ENCODE peak calls at places on chromosomes 11 and 22, in seven cellular contexts. One of them, this sample, is unnamed.
A peak's percentile ranks its signal among the peaks of the same experiment; 100 is the strongest.

GRCh38 chr11:38791346-38791961 is 2193.4 kb upstream of the RAG2 start:
- DNase-seq in A172: peak; percentile 73
- DNase-seq in HepG2: peak; percentile 54
- DNase-seq in left ventricle myocardium superior: no peak
- DNase-seq in effector CD8-positive, alpha-beta T cell: no peak
- DNase-seq in BE2C: peak; percentile 51
- DNase-seq in putamen: peak; percentile 32
- DNase-seq in this sample: peak; percentile 10

GRCh38 chr11:6674198-6674597 is 8.9 kb downstream of the MRPL17 start:
- DNase-seq in BE2C: no peak
- DNase-seq in A172: no peak
- DNase-seq in putamen: no peak
- DNase-seq in HepG2: no peak
- DNase-seq in left ventricle myocardium superior: no peak
- DNase-seq in effector CD8-positive, alpha-beta T cell: no peak
- DNase-seq in this sample: no peak

GRCh38 chr11:122803306-122803705 is 35.0 kb upstream of the CRTAM start:
- DNase-seq in effector CD8-positive, alpha-beta T cell: no peak
- DNase-seq in A172: peak; percentile 34
- DNase-seq in left ventricle myocardium superior: no peak
- DNase-seq in putamen: no peak
- DNase-seq in HepG2: no peak
- DNase-seq in BE2C: no peak
- DNase-seq in this sample: peak; percentile 68

GRCh38 chr11:19605500-19606371 is 106.9 kb upstream of the NAV2 start:
- DNase-seq in left ventricle myocardium superior: no peak
- DNase-seq in putamen: no peak
- DNase-seq in A172: no peak
- DNase-seq in BE2C: peak; percentile 10
- DNase-seq in effector CD8-positive, alpha-beta T cell: no peak
- DNase-seq in HepG2: no peak
- DNase-seq in this sample: no peak

GRCh38 chr11:58059011-58059358 is 28.2 kb downstream of the OR6Q1 start:
- DNase-seq in A172: peak; percentile 83
- DNase-seq in BE2C: no peak
- DNase-seq in left ventricle myocardium superior: no peak
- DNase-seq in putamen: no peak
- DNase-seq in HepG2: peak; percentile 82
- DNase-seq in effector CD8-positive, alpha-beta T cell: no peak
- DNase-seq in this sample: peak; percentile 41

GRCh38 chr11:61578819-61579218 is 2.1 kb downstream of the SYT7 start:
- DNase-seq in putamen: no peak
- DNase-seq in A172: no peak
- DNase-seq in effector CD8-positive, alpha-beta T cell: no peak
- DNase-seq in BE2C: no peak
- DNase-seq in HepG2: no peak
- DNase-seq in left ventricle myocardium superior: no peak
- DNase-seq in this sample: no peak

GRCh38 chr22:43044402-43044801 is 29.5 kb upstream of the PACSIN2 start:
- DNase-seq in putamen: no peak
- DNase-seq in left ventricle myocardium superior: no peak
- DNase-seq in BE2C: no peak
- DNase-seq in HepG2: no peak
- DNase-seq in effector CD8-positive, alpha-beta T cell: no peak
- DNase-seq in A172: no peak
- DNase-seq in this sample: no peak

GRCh38 chr11:71563401-71563800 is 2.0 kb upstream of the KRTAP5-10 start:
- DNase-seq in A172: peak; percentile 82
- DNase-seq in HepG2: peak; percentile 58
- DNase-seq in effector CD8-positive, alpha-beta T cell: no peak
- DNase-seq in BE2C: peak; percentile 53
- DNase-seq in putamen: no peak
- DNase-seq in left ventricle myocardium superior: no peak
- DNase-seq in this sample: no peak

GRCh38 chr11:15189646-15190365 is 75.1 kb downstream of the INSC start:
- DNase-seq in putamen: no peak
- DNase-seq in BE2C: no peak
- DNase-seq in HepG2: no peak
- DNase-seq in left ventricle myocardium superior: no peak
- DNase-seq in effector CD8-positive, alpha-beta T cell: no peak
- DNase-seq in A172: no peak
- DNase-seq in this sample: no peak

GRCh38 chr11:31487848-31488247 is 21.6 kb downstream of the IMMP1L start:
- DNase-seq in A172: peak; percentile 22
- DNase-seq in putamen: peak; percentile 19
- DNase-seq in left ventricle myocardium superior: no peak
- DNase-seq in effector CD8-positive, alpha-beta T cell: no peak
- DNase-seq in BE2C: peak; percentile 14
- DNase-seq in HepG2: peak; percentile 53
- DNase-seq in this sample: peak; percentile 16

GRCh38 chr22:21982338-21982965 is at the start of gene TOP3B:
- DNase-seq in BE2C: peak; percentile 86
- DNase-seq in putamen: peak; percentile 77
- DNase-seq in HepG2: peak; percentile 52
- DNase-seq in left ventricle myocardium superior: peak; percentile 90
- DNase-seq in effector CD8-positive, alpha-beta T cell: peak; percentile 61
- DNase-seq in A172: peak; percentile 7
- DNase-seq in this sample: peak; percentile 59

GRCh38 chr11:62611705-62612365 is 740 bp downstream of the EML3 start:
- DNase-seq in effector CD8-positive, alpha-beta T cell: peak; percentile 61
- DNase-seq in left ventricle myocardium superior: peak; percentile 55
- DNase-seq in HepG2: no peak
- DNase-seq in putamen: peak; percentile 58
- DNase-seq in A172: no peak
- DNase-seq in BE2C: no peak
- DNase-seq in this sample: no peak

GRCh38 chr22:20965888-20966855 is 883 bp upstream of the AIFM3 start:
- DNase-seq in BE2C: no peak
- DNase-seq in A172: no peak
- DNase-seq in effector CD8-positive, alpha-beta T cell: no peak
- DNase-seq in HepG2: no peak
- DNase-seq in left ventricle myocardium superior: no peak
- DNase-seq in putamen: no peak
- DNase-seq in this sample: no peak

GRCh38 chr11:133897331-133897650 is 52.0 kb upstream of the SPATA19 start:
- DNase-seq in left ventricle myocardium superior: no peak
- DNase-seq in putamen: no peak
- DNase-seq in effector CD8-positive, alpha-beta T cell: no peak
- DNase-seq in HepG2: no peak
- DNase-seq in BE2C: no peak
- DNase-seq in A172: no peak
- DNase-seq in this sample: no peak

GRCh38 chr22:50503475-50504145 is 3.9 kb downstream of the LMF2 start:
- DNase-seq in BE2C: no peak
- DNase-seq in putamen: no peak
- DNase-seq in left ventricle myocardium superior: no peak
- DNase-seq in HepG2: no peak
- DNase-seq in A172: no peak
- DNase-seq in effector CD8-positive, alpha-beta T cell: no peak
- DNase-seq in this sample: no peak